ENCODE peak calls at places on chromosome 7, in five cellular contexts. D, L, P, T and K are unnamed samples. For H3K4me1 and H3K36me3, the result is how much of the 10 kb centered on the place peaks cover.

GRCh38 chr7:145692237-145692950 is 424.2 kb upstream of the CNTNAP2 start:
- DNase-seq in L (peak), D (peak), P (no peak), T (no peak), K (no peak)

GRCh38 chr7:128122577-128123290 is 91.5 kb upstream of the LRRC4 start:
- DNase-seq in L (no peak), P (no peak), T (peak), D (no peak), K (no peak)

GRCh38 chr7:155482511-155483183 is 24.7 kb downstream of the EN2 start:
- DNase-seq in D (no peak), P (no peak), T (no peak), L (no peak), K (no peak)

GRCh38 chr7:887488-887820 is 11.1 kb downstream of the GET4 start:
- DNase-seq in L (peak), D (no peak), T (no peak), P (no peak), K (peak)

GRCh38 chr7:17674166-17674955 is 265.9 kb downstream of the SNX13 start:
- DNase-seq in L (no peak), D (no peak), P (no peak), T (no peak), K (peak)

GRCh38 chr7:152189026-152189425 is 163.6 kb downstream of the GALNT11 start:
- DNase-seq in P (no peak), D (no peak), T (no peak), L (no peak), K (no peak)

GRCh38 chr7:85685901-85686300 is 499.0 kb upstream of the SEMA3D start:
- DNase-seq in T (no peak), L (no peak), P (no peak), D (no peak), K (no peak)

GRCh38 chr7:140285938-140286337 is 109.2 kb upstream of the KDM7A start:
- DNase-seq in D (no peak), T (no peak), P (no peak), L (no peak), K (no peak)

DNA sequence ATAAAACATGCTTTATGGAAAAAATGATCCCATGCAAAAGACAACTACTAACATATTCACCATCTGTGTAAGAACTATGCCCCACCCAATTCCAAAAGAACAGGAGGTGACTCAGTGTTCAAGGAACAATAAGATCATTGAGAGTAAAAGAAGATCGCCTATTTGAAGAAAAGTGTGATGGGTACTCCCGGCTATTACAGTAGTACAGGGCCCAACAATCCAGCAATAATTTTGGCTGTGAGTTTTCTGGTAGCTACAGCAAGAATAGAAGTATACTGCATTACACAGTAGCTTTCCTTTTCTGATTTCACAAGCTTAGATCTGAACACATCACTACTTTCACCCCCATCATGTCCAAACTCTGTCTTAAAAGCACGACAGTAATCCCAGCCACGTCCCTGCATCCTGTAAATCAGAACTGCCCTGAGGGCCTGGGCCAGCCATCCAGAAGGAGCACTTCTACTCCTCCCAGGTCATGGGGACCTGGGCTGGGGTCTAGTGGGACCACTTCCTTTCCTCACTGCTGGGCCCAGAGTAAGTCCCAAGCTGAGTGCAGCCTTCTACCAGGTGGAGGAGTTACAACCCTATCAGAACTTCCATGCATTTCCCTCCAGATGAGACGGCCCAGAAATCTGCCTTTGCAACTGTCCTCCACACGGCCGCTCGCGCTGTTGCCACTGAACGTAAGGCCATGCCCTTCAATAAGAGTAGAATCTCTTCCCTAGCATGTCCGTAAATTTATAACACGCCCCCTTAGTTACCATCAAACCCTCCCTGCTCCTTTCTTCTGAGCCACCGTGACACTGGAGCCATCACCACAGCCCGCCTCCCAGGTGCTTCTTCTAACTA is 7.9 kb downstream of the ESYT2 start:
- DNase-seq in L (no peak), P (no peak), T (no peak), D (no peak), K (no peak)
- H3K4me1 ChIP-seq in L (half or more), P (half or more), T (under half), D (under half), K (half or more)

GRCh38 chr7:138569418-138569817 is 109.4 kb downstream of the TRIM24 start:
- DNase-seq in T (no peak), P (no peak), D (no peak), L (no peak), K (no peak)
- H3K36me3 ChIP-seq in T (half or more), P (half or more), D (under half), L (under half), K (half or more)

GRCh38 chr7:44797329-44798258 is 1.1 kb downstream of the PPIA start:
- DNase-seq in P (peak), T (peak), L (peak), D (peak), K (peak)

GRCh38 chr7:44798649-44799275 is 2.3 kb downstream of the PPIA start:
- DNase-seq in T (no peak), D (no peak), L (no peak), P (no peak), K (no peak)

GRCh38 chr7:44796504-44797328 is at the start of gene PPIA:
- DNase-seq in P (peak), L (peak), T (peak), D (peak), K (peak)

GRCh38 chr7:44793919-44794715 is 2.4 kb upstream of the PPIA start:
- DNase-seq in L (no peak), D (no peak), P (no peak), T (no peak), K (no peak)

GRCh38 chr7:44796034-44796503 is 412 bp upstream of the PPIA start:
- DNase-seq in T (no peak), P (no peak), D (no peak), L (no peak), K (no peak)
- H3K4me1 ChIP-seq in T (under half), P (under half), D (under half), L (under half), K (under half)

GRCh38 chr7:22125436-22125835 is 179.7 kb upstream of the CDCA7L start:
- DNase-seq in T (no peak), L (no peak), P (no peak), D (no peak), K (no peak)

GRCh38 chr7:22123139-22123538 is 177.4 kb upstream of the CDCA7L start:
- DNase-seq in L (no peak), T (no peak), D (no peak), P (no peak), K (no peak)

GRCh38 chr7:22120391-22121053 is 174.8 kb upstream of the CDCA7L start:
- DNase-seq in P (no peak), D (no peak), T (no peak), L (no peak), K (no peak)

GRCh38 chr7:22124906-22125305 is 179.2 kb upstream of the CDCA7L start:
- DNase-seq in P (no peak), T (no peak), D (no peak), L (no peak), K (no peak)

GRCh38 chr7:22121702-22122474 is 176.2 kb upstream of the CDCA7L start:
- DNase-seq in P (peak), L (no peak), T (no peak), D (no peak), K (no peak)
- H3K36me3 ChIP-seq in P (half or more), L (under half), T (under half), D (under half), K (under half)

DNA sequence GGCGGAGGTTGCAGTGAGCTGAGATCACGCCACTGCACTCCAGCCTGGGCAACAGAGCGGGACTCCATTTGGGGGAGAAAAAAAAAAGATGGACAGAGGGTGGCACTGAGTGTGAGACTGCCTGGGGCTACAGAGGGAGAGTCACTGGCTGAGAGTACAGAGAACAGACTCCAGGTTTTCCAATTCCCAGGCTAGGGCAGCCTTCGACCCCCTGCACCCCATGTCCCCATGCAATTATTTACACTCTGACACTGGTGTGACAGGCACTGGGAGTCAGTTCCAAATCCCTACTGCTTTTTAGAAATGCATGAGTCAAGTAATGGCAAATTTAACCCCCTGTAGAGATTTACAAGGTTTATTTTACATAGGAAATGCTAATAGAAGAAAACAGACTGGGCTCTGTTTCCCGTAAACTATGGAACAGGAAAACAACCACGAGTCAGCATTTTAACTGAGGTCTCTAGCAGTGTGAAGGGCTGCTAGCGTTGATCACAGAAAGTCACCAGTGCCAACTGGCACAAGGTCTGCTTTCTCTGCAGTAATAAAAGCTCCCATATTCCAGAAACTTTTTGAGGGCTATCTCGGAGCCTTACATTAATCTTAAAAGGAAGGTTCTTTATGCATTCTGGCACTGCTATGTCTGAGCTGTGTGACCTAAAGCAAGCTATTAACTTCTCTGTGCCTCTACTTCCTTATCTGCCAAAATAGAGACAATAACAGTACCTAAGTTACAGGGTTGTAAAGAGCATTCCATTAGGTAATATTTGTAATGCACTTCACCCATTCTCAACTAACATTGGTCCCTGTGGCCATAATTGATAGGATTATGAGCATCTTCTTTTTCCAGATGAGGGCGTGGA is 28.2 kb downstream of the NOD1 start:
- DNase-seq in L (no peak), P (no peak), D (no peak), T (no peak), K (no peak)
- H3K4me1 ChIP-seq in L (under half), P (under half), D (under half), T (under half), K (under half)

DNA sequence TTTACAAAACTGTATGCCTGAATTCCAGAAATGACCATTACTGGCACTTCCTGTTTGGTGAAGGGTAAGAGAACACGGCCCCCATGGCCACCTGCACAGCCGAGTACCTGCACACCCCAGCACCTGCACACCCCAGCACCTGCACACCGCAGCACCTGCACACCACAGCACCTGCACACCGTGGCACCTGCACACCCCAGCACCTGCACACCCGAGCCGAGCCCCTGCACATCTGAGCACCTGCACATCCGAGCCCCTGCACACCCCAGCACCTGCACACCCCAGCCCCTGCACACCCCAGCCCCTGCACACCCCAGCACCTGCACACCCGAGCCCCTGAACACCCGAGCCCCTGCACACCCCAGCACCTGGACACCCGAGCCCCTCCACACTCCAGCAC is 243.5 kb downstream of the DNAJB6 start:
- DNase-seq in T (no peak), L (no peak), P (peak), D (no peak), K (no peak)
- H3K36me3 ChIP-seq in T (under half), L (under half), P (under half), D (under half), K (under half)

DNA sequence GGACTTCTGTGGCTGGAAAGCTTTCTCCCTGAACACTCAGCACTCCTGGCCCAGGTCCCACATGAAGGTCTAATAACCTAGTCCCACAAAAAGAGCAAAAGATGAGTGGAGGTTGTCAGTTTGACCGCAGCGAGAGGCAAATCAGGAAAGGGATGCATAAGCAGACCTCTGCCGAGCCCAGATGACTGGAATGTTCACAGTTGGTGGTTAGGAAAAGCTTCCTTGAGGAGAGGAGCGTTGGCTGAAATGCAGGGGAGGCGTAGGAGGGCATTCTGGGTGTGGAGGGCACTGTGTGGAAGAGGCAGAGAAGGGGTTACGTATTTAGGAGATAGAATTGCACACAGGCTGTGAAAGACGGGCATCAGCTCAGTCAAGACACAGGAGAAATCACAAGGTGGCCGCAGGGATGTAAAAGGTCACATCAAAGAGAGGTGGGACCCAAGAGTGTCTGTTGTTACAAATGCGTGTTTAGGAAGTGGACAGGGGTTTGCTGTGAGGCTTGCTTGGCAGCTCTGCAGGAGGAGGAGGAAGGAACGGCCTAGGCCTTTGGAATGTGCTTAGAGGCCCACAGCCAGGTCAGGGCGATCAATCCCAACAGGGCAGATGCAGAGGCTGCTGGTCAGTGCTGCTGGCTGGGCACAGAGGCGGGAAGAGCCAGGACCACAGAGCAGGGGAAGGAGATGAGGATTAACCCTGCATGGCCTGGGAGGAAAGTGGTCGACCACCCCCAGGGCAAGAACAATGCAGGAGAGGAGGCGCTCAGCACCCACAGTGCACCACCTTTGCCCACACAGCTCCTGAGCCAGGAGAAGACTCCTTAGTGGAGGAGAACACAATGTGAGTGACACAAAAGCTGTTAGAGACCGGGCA is 133.5 kb downstream of the VIPR2 start:
- DNase-seq in P (no peak), D (no peak), T (no peak), L (no peak), K (no peak)
- H3K4me1 ChIP-seq in P (half or more), D (under half), T (under half), L (half or more), K (under half)

DNA sequence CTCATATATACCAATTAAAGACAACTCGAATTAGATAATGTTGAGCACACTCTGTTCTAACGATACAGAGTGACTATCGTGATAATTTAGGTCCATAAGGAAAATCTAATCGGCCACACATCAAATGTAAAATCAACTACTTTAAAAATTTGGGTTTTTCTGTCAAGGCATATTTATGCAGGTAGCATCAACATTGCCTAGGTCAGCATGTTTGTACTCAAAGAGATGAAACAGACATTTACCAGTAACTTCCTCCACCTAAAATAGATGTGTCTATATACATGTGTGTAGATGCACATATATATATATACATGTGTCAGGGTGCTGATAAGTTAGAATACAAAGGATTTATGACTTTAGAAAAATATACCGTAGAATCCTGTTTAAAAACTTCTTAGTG is 22.0 kb downstream of the PSMC2 start:
- DNase-seq in T (no peak), D (no peak), P (no peak), L (no peak), K (no peak)
- H3K36me3 ChIP-seq in T (half or more), D (under half), P (half or more), L (under half), K (under half)

GRCh38 chr7:2798669-2799068 is 45.4 kb downstream of the GNA12 start:
- DNase-seq in D (no peak), L (no peak), T (no peak), P (no peak), K (no peak)
- H3K4me1 ChIP-seq in D (under half), L (half or more), T (under half), P (under half), K (under half)

GRCh38 chr7:67022501-67022900 is 25.9 kb downstream of the TYW1 start:
- DNase-seq in T (no peak), P (no peak), L (no peak), D (no peak), K (no peak)

GRCh38 chr7:67021260-67021659 is 24.6 kb downstream of the TYW1 start:
- DNase-seq in D (no peak), L (no peak), P (no peak), T (no peak), K (no peak)

GRCh38 chr7:67019562-67020390 is 23.1 kb downstream of the TYW1 start:
- DNase-seq in T (no peak), L (no peak), P (no peak), D (no peak), K (no peak)

DNA sequence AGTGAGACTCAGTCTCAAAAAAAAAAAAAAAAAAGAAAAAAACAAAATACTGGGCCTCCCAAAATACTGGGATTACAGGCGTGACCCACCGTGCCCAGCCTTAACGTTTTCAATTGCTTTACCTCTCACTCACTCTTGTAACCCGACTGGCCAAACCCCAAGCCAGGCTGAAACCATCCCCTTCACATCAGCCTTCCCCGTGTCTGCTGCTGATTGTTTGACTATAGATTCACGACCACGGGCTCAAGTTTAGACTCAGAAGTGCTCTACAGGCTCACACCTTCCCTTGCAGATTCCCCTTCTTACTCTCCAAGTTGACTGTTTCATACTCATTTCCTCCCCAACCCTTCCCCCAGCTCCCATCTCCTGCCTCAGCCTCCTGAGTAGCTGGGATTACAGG is 22.3 kb downstream of the TYW1 start:
- DNase-seq in D (no peak), P (no peak), T (no peak), L (no peak), K (no peak)
- H3K36me3 ChIP-seq in D (under half), P (half or more), T (under half), L (under half), K (under half)